ENCODE peak calls at places on chromosome 3, in seven cellular contexts. P, S, B, Q, H, G and A are unnamed samples.
A peak's percentile ranks its signal among the peaks of the same experiment; 100 is the strongest.

GRCh38 chr3:174540081-174540480 is 319.1 kb upstream of the NAALADL2 start:
- DNase-seq in P (peak; percentile 45), S (peak; percentile 37), B (no peak), Q (no peak), H (no peak), G (no peak), A (no peak)

GRCh38 chr3:59733041-59733809 is 683.4 kb upstream of the CFAP20DC start:
- DNase-seq in P (no peak), S (no peak), B (no peak), Q (no peak), H (no peak), G (no peak), A (no peak)

GRCh38 chr3:158471639-158472294 is 99.2 kb upstream of the MLF1 start:
- DNase-seq in P (no peak), S (no peak), B (no peak), Q (no peak), H (no peak), G (no peak), A (no peak)

GRCh38 chr3:37520802-37521350 is 340.8 kb upstream of the CTDSPL start:
- DNase-seq in P (no peak), S (no peak), B (no peak), Q (no peak), H (no peak), G (no peak), A (no peak)

GRCh38 chr3:11803977-11804903 is 42.4 kb downstream of the TAMM41 start:
- DNase-seq in P (peak; percentile 22), S (peak; percentile 73), B (peak; percentile 64), Q (no peak), H (no peak), G (no peak), A (peak; percentile 35)

GRCh38 chr3:58325525-58325992 is 7.1 kb upstream of the PXK start:
- DNase-seq in P (no peak), S (no peak), B (no peak), Q (no peak), H (no peak), G (no peak), A (no peak)

GRCh38 chr3:69370156-69370944 is 15.5 kb downstream of the FRMD4B start:
- DNase-seq in P (no peak), S (no peak), B (peak; percentile 33), Q (peak; percentile 32), H (peak; percentile 88), G (peak; percentile 87), A (peak; percentile 86)

GRCh38 chr3:62926494-62926893 is 51.3 kb upstream of the CADPS start:
- DNase-seq in P (no peak), S (peak; percentile 69), B (no peak), Q (no peak), H (no peak), G (no peak), A (no peak)

GRCh38 chr3:150132101-150132749 is 161.5 kb upstream of the PFN2 start:
- DNase-seq in P (no peak), S (no peak), B (no peak), Q (no peak), H (no peak), G (no peak), A (no peak)

GRCh38 chr3:129211772-129212171 is 28.1 kb upstream of the CNBP start:
- DNase-seq in P (no peak), S (no peak), B (peak; percentile 73), Q (no peak), H (peak; percentile 67), G (peak; percentile 88), A (peak; percentile 86)

GRCh38 chr3:171123913-171124312 is 97.4 kb upstream of the SLC2A2 start:
- DNase-seq in P (no peak), S (no peak), B (no peak), Q (no peak), H (no peak), G (no peak), A (no peak)

GRCh38 chr3:111936191-111936841 is 42.5 kb upstream of the ABHD10 start:
- DNase-seq in P (no peak), S (no peak), B (no peak), Q (no peak), H (no peak), G (no peak), A (no peak)

GRCh38 chr3:116291141-116291540 is 154.1 kb downstream of the LSAMP start:
- DNase-seq in P (no peak), S (no peak), B (no peak), Q (no peak), H (no peak), G (no peak), A (no peak)

GRCh38 chr3:72231439-72232196 is 446.7 kb upstream of the PROK2 start:
- DNase-seq in P (no peak), S (no peak), B (peak; percentile 86), Q (no peak), H (no peak), G (no peak), A (peak; percentile 52)

GRCh38 chr3:149494759-149495580 is 20.5 kb downstream of the TM4SF4 start:
- DNase-seq in P (no peak), S (no peak), B (no peak), Q (no peak), H (no peak), G (no peak), A (no peak)

GRCh38 chr3:196995646-196996355 is 27.2 kb upstream of the PIGZ start:
- DNase-seq in P (no peak), S (no peak), B (no peak), Q (no peak), H (peak; percentile 2), G (peak; percentile 55), A (no peak)

GRCh38 chr3:65539620-65540019 is 499.1 kb downstream of the MAGI1 start:
- DNase-seq in P (peak; percentile 68), S (peak; percentile 54), B (no peak), Q (no peak), H (no peak), G (no peak), A (no peak)

GRCh38 chr3:55571913-55572312 is 84.8 kb upstream of the WNT5A start:
- DNase-seq in P (peak; percentile 84), S (peak; percentile 83), B (peak; percentile 55), Q (no peak), H (peak; percentile 64), G (peak; percentile 65), A (peak; percentile 88)

GRCh38 chr3:2097641-2098191 is 950 bp upstream of the CNTN4 start:
- DNase-seq in P (no peak), S (peak; percentile 52), B (peak; percentile 21), Q (no peak), H (no peak), G (no peak), A (peak; percentile 30)

GRCh38 chr3:71784201-71784913 is 591 bp downstream of the PROK2 start:
- DNase-seq in P (no peak), S (peak; percentile 74), B (no peak), Q (no peak), H (no peak), G (no peak), A (no peak)

GRCh38 chr3:124512881-124513609 is 217.2 kb upstream of the UMPS start:
- DNase-seq in P (no peak), S (peak; percentile 15), B (peak; percentile 75), Q (no peak), H (no peak), G (no peak), A (no peak)

DNA sequence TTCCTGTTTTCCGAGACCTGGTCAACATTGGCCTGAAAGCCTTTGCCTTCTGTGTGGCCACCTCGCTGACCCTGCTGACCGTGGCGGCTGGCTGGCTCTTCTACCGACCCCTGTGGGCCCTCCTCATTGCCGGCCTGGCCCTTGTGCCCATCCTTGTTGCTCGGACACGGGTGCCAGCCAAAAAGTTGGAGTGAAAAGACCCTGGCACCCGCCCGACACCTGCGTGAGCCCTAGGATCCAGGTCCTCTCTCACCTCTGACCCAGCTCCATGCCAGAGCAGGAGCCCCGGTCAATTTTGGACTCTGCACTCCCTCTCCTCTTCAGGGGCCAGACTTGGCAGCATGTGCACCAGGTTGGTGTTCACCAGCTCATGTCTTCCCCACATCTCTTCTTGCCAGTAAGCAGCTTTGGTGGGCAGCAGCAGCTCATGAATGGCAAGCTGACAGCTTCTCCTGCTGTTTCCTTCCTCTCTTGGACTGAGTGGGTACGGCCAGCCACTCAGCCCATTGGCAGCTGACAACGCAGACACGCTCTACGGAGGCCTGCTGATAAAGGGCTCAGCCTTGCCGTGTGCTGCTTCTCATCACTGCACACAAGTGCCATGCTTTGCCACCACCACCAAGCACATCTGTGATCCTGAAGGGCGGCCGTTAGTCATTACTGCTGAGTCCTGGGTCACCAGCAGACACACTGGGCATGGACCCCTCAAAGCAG is 16.9 kb downstream of the TMEM43 start:
- DNase-seq in P (no peak), S (no peak), B (no peak), Q (no peak), H (peak; percentile 49), G (no peak), A (peak; percentile 75)
- H3K4me1 ChIP-seq in P (no peaks in the 10 kb centered on the region), S (no peaks in the 10 kb centered on the region), B (peaks cover 12% of the 10 kb centered on the region), Q (peaks cover 11% of the 10 kb centered on the region), H (peaks cover 64% of the 10 kb centered on the region), G (peaks cover 55% of the 10 kb centered on the region), A (peaks cover 13% of the 10 kb centered on the region)

GRCh38 chr3:30644615-30645014 is 38.2 kb downstream of the TGFBR2 start:
- DNase-seq in P (no peak), S (no peak), B (no peak), Q (peak; percentile 80), H (peak; percentile 39), G (no peak), A (peak; percentile 74)
- H3K4me1 ChIP-seq in P (no peaks in the 10 kb centered on the region), S (peaks cover 10% of the 10 kb centered on the region), B (no peaks in the 10 kb centered on the region), Q (peaks cover 77% of the 10 kb centered on the region), H (peaks cover 98% of the 10 kb centered on the region), G (peaks cover 96% of the 10 kb centered on the region), A (peaks cover 29% of the 10 kb centered on the region)

DNA sequence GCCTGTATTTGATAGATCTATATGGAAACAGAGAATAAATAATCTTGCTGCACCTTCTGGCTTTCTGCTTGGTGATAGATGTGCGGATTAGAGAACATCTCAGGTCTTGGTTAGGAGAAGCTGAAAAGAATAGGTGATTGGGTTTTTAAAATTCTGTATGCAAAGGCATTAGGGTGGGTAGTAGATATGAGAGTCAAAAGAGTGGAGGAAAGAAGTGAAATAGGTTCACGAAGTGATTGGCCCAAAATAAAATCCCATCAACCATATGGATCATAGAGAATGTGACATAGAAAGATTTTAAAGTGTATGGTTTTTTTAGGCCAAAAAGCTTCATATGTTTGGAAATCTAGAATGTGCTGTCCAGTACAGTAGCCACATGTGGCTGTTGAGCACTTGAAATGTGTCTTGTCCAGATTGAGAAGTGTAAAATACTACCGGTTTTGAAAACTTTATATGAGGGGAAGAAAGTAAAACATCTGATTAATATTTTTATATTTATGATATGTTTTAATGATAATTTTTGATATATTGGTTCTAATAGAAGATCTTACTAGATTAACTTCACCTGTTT is 2.8 kb downstream of the MBNL1 start:
- DNase-seq in P (no peak), S (no peak), B (no peak), Q (no peak), H (no peak), G (no peak), A (no peak)
- H3K4me1 ChIP-seq in P (no peaks in the 10 kb centered on the region), S (peaks cover 6% of the 10 kb centered on the region), B (peaks cover 27% of the 10 kb centered on the region), Q (peaks cover 26% of the 10 kb centered on the region), H (peaks cover 90% of the 10 kb centered on the region), G (peaks cover 42% of the 10 kb centered on the region), A (peaks cover 6% of the 10 kb centered on the region)

GRCh38 chr3:172634948-172635347 is 75.9 kb downstream of the NCEH1 start:
- DNase-seq in P (no peak), S (no peak), B (no peak), Q (no peak), H (no peak), G (no peak), A (no peak)
- H3K4me1 ChIP-seq in P (no peaks in the 10 kb centered on the region), S (no peaks in the 10 kb centered on the region), B (no peaks in the 10 kb centered on the region), Q (no peaks in the 10 kb centered on the region), H (peaks cover 42% of the 10 kb centered on the region), G (no peaks in the 10 kb centered on the region), A (no peaks in the 10 kb centered on the region)